ENCODE peak calls at places on chromosomes 16 and 17, in nine cellular contexts. D is tibial artery; X is stimulated activated CD8-positive, alpha-beta memory T cell treated with anti-CD3 and anti-CD28 coated beads, Interleukin-15, amount 100 ng/mL, for 24 hours; O is fibroblast of the aortic adventitia; J is uterus; I is AG10803; P is activated T-cell treated with anti-CD3 and anti-CD28 coated beads, Interleukin-2, amount 50 U/mL, for 72 hours; H is ascending aorta; K is right lobe of liver. L is an unnamed sample.

GRCh38 chr16:84726670-84727467 is 27.1 kb downstream of the USP10 start:
- DNase-seq in I (no peak), X (no peak), O (no peak), D (peak), P (peak), J (no peak), K (peak), H (no peak), L (no peak)

GRCh38 chr16:27748868-27749546 is 199.1 kb downstream of the KATNIP start:
- DNase-seq in D (peak), J (peak), K (no peak), O (peak), I (peak), P (peak), H (no peak), X (no peak), L (no peak)

GRCh38 chr17:19386974-19387920 is at the start of gene MFAP4:
- DNase-seq in O (peak), X (no peak), I (peak), D (peak), H (no peak), P (no peak), J (peak), K (peak), L (peak)

GRCh38 chr16:51982715-51983680 is 563.9 kb downstream of the TOX3 start:
- DNase-seq in H (no peak), O (peak), P (peak), D (no peak), I (peak), K (no peak), X (no peak), J (peak), L (peak)

GRCh38 chr17:13001991-13002615 is 15.7 kb downstream of the ELAC2 start:
- DNase-seq in D (no peak), H (no peak), O (peak), P (no peak), K (no peak), J (no peak), I (no peak), X (no peak), L (no peak)

GRCh38 chr17:76471498-76472257 is 4.3 kb downstream of the AANAT start:
- DNase-seq in H (no peak), P (no peak), D (no peak), X (no peak), K (no peak), I (no peak), J (no peak), O (no peak), L (no peak)

GRCh38 chr17:68468334-68468733 is 11.0 kb upstream of the WIPI1 start:
- DNase-seq in P (no peak), H (no peak), D (no peak), O (peak), I (no peak), X (no peak), K (no peak), J (no peak), L (peak)

GRCh38 chr17:21007646-21008045 is 35.2 kb downstream of the USP22 start:
- DNase-seq in J (no peak), P (no peak), H (no peak), K (no peak), D (no peak), O (no peak), X (no peak), I (no peak), L (no peak)

GRCh38 chr16:67504190-67505021 is 21.1 kb upstream of the AGRP start:
- DNase-seq in O (peak), I (no peak), K (peak), P (peak), D (peak), J (no peak), X (no peak), H (peak), L (peak)

GRCh38 chr16:81755915-81756644 is 23.0 kb upstream of the PLCG2 start:
- DNase-seq in I (no peak), J (no peak), H (no peak), D (no peak), K (no peak), X (no peak), P (no peak), O (no peak), L (no peak)

GRCh38 chr17:51890710-51891109 is 267.8 kb downstream of the CA10 start:
- DNase-seq in J (no peak), D (no peak), K (no peak), X (no peak), H (no peak), P (no peak), I (no peak), O (no peak), L (no peak)

GRCh38 chr16:81623365-81624102 is 155.6 kb upstream of the PLCG2 start:
- DNase-seq in X (peak), K (no peak), H (no peak), O (peak), J (no peak), P (peak), I (peak), D (no peak), L (peak)

GRCh38 chr17:48444531-48445247 is 14.7 kb upstream of the SKAP1 start:
- DNase-seq in J (no peak), P (peak), X (no peak), I (no peak), K (no peak), H (no peak), D (no peak), O (no peak), L (no peak)

GRCh38 chr17:50272711-50273653 is 1.3 kb upstream of the TMEM92 start:
- DNase-seq in D (peak), X (peak), J (peak), I (peak), P (peak), K (peak), O (peak), H (no peak), L (no peak)

GRCh38 chr17:49407981-49408501 is 6.6 kb downstream of the PHB1 start:
- DNase-seq in I (peak), X (peak), D (peak), H (no peak), P (peak), O (peak), K (peak), J (peak), L (peak)

GRCh38 chr16:1263591-1264216 is 7.8 kb downstream of the TPSD1 start:
- DNase-seq in K (no peak), J (no peak), I (no peak), P (no peak), O (no peak), D (no peak), X (no peak), H (no peak), L (peak)

GRCh38 chr16:23286131-23286532 is 16.0 kb upstream of the SCNN1B start:
- DNase-seq in I (peak), J (no peak), P (no peak), H (no peak), X (no peak), K (no peak), D (no peak), O (peak), L (no peak)

GRCh38 chr17:69936996-69937395 is 138.0 kb upstream of the KCNJ16 start:
- DNase-seq in J (no peak), O (no peak), D (no peak), X (no peak), H (no peak), I (no peak), K (no peak), P (no peak), L (no peak)

GRCh38 chr16:77422196-77422784 is 12.5 kb downstream of the ADAMTS18 start:
- DNase-seq in J (no peak), P (no peak), X (no peak), O (no peak), I (no peak), D (no peak), K (no peak), H (no peak), L (no peak)

GRCh38 chr16:14559809-14560227 is 70.2 kb downstream of the PARN start:
- DNase-seq in X (no peak), D (peak), I (no peak), P (no peak), K (peak), H (no peak), O (peak), J (no peak), L (no peak)

GRCh38 chr17:9002610-9003354 is 18.5 kb upstream of the NTN1 start:
- DNase-seq in O (no peak), X (no peak), P (peak), H (no peak), I (no peak), D (no peak), J (peak), K (no peak), L (no peak)

GRCh38 chr16:19578378-19578851 is 22.9 kb downstream of the VPS35L start:
- DNase-seq in D (no peak), P (no peak), H (no peak), X (no peak), J (no peak), K (no peak), O (peak), I (peak), L (no peak)